ENCODE peak calls at places on chromosomes 4 and X, in six cellular contexts. O is GM13977; I is CD4-positive, alpha-beta T cell; A is ovary; P is HFF-Myc; Q is HFFc6. K is an unnamed sample.

GRCh38 chrX:48540015-48540350 is 469 bp downstream of the TBC1D25 start:
- DNase-seq in O (peak), I (peak), A (no peak), P (no peak), Q (peak), K (peak)

GRCh38 chr4:181219783-181220416 is 1023.3 kb upstream of the TENM3 start:
- DNase-seq in O (no peak), I (no peak), A (no peak), P (no peak), Q (no peak), K (peak)

GRCh38 chr4:2042207-2042946 is 16.8 kb upstream of the NAT8L start:
- DNase-seq in O (peak), I (no peak), A (no peak), P (no peak), Q (no peak), K (no peak)

GRCh38 chr4:127631420-127631819 is 1.3 kb upstream of the INTU start:
- DNase-seq in O (no peak), I (no peak), A (no peak), P (no peak), Q (no peak), K (peak)

GRCh38 chrX:43655151-43655676 is 885 bp upstream of the MAOA start:
- DNase-seq in O (no peak), I (no peak), A (peak), P (no peak), Q (no peak), K (peak)

GRCh38 chr4:158914178-158914577 is 145.4 kb downstream of the FNIP2 start:
- DNase-seq in O (no peak), I (no peak), A (no peak), P (no peak), Q (peak), K (peak)

GRCh38 chrX:133185938-133186337 is 32.2 kb downstream of the TFDP3 start:
- DNase-seq in O (no peak), I (no peak), A (no peak), P (no peak), Q (no peak), K (peak)

GRCh38 chr4:114535725-114536124 is 62.9 kb upstream of the UGT8 start:
- DNase-seq in O (no peak), I (no peak), A (no peak), P (no peak), Q (no peak), K (no peak)

GRCh38 chr4:127586922-127587571 is 45.7 kb upstream of the INTU start:
- DNase-seq in O (peak), I (no peak), A (no peak), P (peak), Q (peak), K (peak)

GRCh38 chrX:74521961-74522833 is 92.2 kb downstream of the RLIM start:
- DNase-seq in O (no peak), I (no peak), A (peak), P (peak), Q (peak), K (no peak)

GRCh38 chr4:7761720-7762119 is 177.9 kb downstream of the AFAP1 start:
- DNase-seq in O (peak), I (peak), A (peak), P (no peak), Q (no peak), K (peak)

GRCh38 chrX:65924938-65925507 is 114.9 kb downstream of the VSIG4 start:
- DNase-seq in O (no peak), I (no peak), A (no peak), P (no peak), Q (no peak), K (no peak)

GRCh38 chr4:149280886-149281285 is 534.8 kb downstream of the IQCM start:
- DNase-seq in O (no peak), I (no peak), A (no peak), P (no peak), Q (no peak), K (no peak)

GRCh38 chr4:152118108-152118507 is 357.3 kb upstream of the GATB start:
- DNase-seq in O (no peak), I (no peak), A (no peak), P (no peak), Q (no peak), K (no peak)

GRCh38 chr4:136927172-136927571 is 605.1 kb downstream of the PCDH18 start:
- DNase-seq in O (no peak), I (no peak), A (no peak), P (no peak), Q (no peak), K (peak)

GRCh38 chrX:3362956-3363355 is 16.5 kb upstream of the MXRA5 start:
- DNase-seq in O (no peak), I (no peak), A (no peak), P (no peak), Q (no peak), K (peak)

GRCh38 chrX:65596270-65596669 is 61.7 kb upstream of the LAS1L start:
- DNase-seq in O (peak), I (peak), A (peak), P (no peak), Q (peak), K (peak)

GRCh38 chrX:68920541-68920940 is 91.7 kb downstream of the EFNB1 start:
- DNase-seq in O (no peak), I (no peak), A (peak), P (no peak), Q (no peak), K (no peak)

GRCh38 chr4:163679189-163679588 is 184.7 kb downstream of the TMA16 start:
- DNase-seq in O (no peak), I (no peak), A (no peak), P (no peak), Q (peak), K (peak)

GRCh38 chrX:21487832-21488231 is 113.6 kb downstream of the CNKSR2 start:
- DNase-seq in O (no peak), I (no peak), A (no peak), P (no peak), Q (no peak), K (peak)

GRCh38 chr4:52825311-52826090 is 36.6 kb upstream of the RASL11B start:
- DNase-seq in O (no peak), I (no peak), A (peak), P (no peak), Q (peak), K (no peak)

GRCh38 chrX:122422547-122422946 is 761.5 kb upstream of the GRIA3 start:
- DNase-seq in O (no peak), I (no peak), A (no peak), P (no peak), Q (no peak), K (no peak)

GRCh38 chr4:185958094-185958493 is 110.9 kb upstream of the TLR3 start:
- DNase-seq in O (no peak), I (no peak), A (no peak), P (no peak), Q (no peak), K (no peak)

GRCh38 chrX:15236146-15236545 is 33.7 kb downstream of the ASB9 start:
- DNase-seq in O (no peak), I (no peak), A (no peak), P (no peak), Q (no peak), K (no peak)

GRCh38 chr4:66959207-66959606 is 586.1 kb downstream of the CENPC start:
- DNase-seq in O (no peak), I (no peak), A (no peak), P (no peak), Q (no peak), K (no peak)

GRCh38 chr4:14653338-14653737 is 348.9 kb upstream of the CPEB2 start:
- DNase-seq in O (no peak), I (no peak), A (no peak), P (no peak), Q (no peak), K (peak)

GRCh38 chrX:65502618-65503017 is 32.0 kb downstream of the LAS1L start:
- DNase-seq in O (no peak), I (no peak), A (no peak), P (no peak), Q (no peak), K (peak)

GRCh38 chr4:113499696-113500095 is 261.8 kb downstream of the CAMK2D start:
- DNase-seq in O (no peak), I (no peak), A (no peak), P (peak), Q (peak), K (peak)

GRCh38 chrX:44431206-44431605 is 87.7 kb upstream of the EFHC2 start:
- DNase-seq in O (no peak), I (no peak), A (no peak), P (no peak), Q (no peak), K (peak)

GRCh38 chr4:5866841-5867782 is 25.8 kb downstream of the CRMP1 start:
- DNase-seq in O (no peak), I (no peak), A (no peak), P (no peak), Q (no peak), K (no peak)

GRCh38 chr4:116016201-116016600 is 902.8 kb upstream of the NDST4 start:
- DNase-seq in O (no peak), I (no peak), A (no peak), P (no peak), Q (no peak), K (peak)

GRCh38 chr4:144583658-144584057 is 62.3 kb upstream of the HHIP start:
- DNase-seq in O (no peak), I (no peak), A (no peak), P (no peak), Q (no peak), K (peak)

GRCh38 chr4:85860066-85860465 is 385.1 kb downstream of the ARHGAP24 start:
- DNase-seq in O (no peak), I (no peak), A (no peak), P (no peak), Q (peak), K (peak)

GRCh38 chr4:6802626-6803025 is 20.1 kb downstream of the KIAA0232 start:
- DNase-seq in O (no peak), I (no peak), A (no peak), P (no peak), Q (no peak), K (no peak)

GRCh38 chrX:6456196-6456595 is 78.7 kb downstream of the VCX3A start:
- DNase-seq in O (no peak), I (no peak), A (no peak), P (no peak), Q (no peak), K (no peak)

GRCh38 chr4:172650758-172651495 is 517.7 kb upstream of the GALNT7 start:
- DNase-seq in O (no peak), I (no peak), A (no peak), P (no peak), Q (no peak), K (no peak)

GRCh38 chr4:53551963-53552362 is 39.3 kb downstream of the LNX1 start:
- DNase-seq in O (no peak), I (no peak), A (no peak), P (no peak), Q (no peak), K (no peak)

GRCh38 chr4:3800351-3800750 is 34.2 kb downstream of the ADRA2C start:
- DNase-seq in O (no peak), I (no peak), A (no peak), P (no peak), Q (no peak), K (no peak)

GRCh38 chr4:40686081-40686913 is 56.6 kb upstream of the RBM47 start:
- DNase-seq in O (no peak), I (no peak), A (no peak), P (no peak), Q (no peak), K (no peak)

GRCh38 chr4:128177376-128177959 is 110.1 kb downstream of the PGRMC2 start:
- DNase-seq in O (no peak), I (no peak), A (no peak), P (no peak), Q (no peak), K (no peak)

GRCh38 chr4:169010125-169011023 is at the start of gene CBR4:
- DNase-seq in O (peak), I (peak), A (peak), P (peak), Q (peak), K (peak)
- TF ChIP-seq CTCF in O (no peak), I (peak), A (peak), P (peak), Q (peak), K (peak)

GRCh38 chrX:28549839-28550238 is 37.4 kb upstream of the IL1RAPL1 start:
- DNase-seq in O (no peak), I (no peak), A (no peak), P (no peak), Q (no peak), K (no peak)

GRCh38 chrX:28552882-28553829 is 34.1 kb upstream of the IL1RAPL1 start:
- DNase-seq in O (no peak), I (no peak), A (no peak), P (no peak), Q (no peak), K (no peak)

GRCh38 chrX:28552322-28552721 is 34.9 kb upstream of the IL1RAPL1 start:
- DNase-seq in O (no peak), I (no peak), A (no peak), P (no peak), Q (no peak), K (peak)

GRCh38 chrX:28550331-28550872 is 36.8 kb upstream of the IL1RAPL1 start:
- DNase-seq in O (no peak), I (no peak), A (no peak), P (no peak), Q (no peak), K (no peak)
- TF ChIP-seq CTCF in O (no peak), I (no peak), A (no peak), P (no peak), Q (no peak), K (no peak)

GRCh38 chr4:90027565-90027964 is 99.6 kb upstream of the CCSER1 start:
- DNase-seq in O (peak), I (no peak), A (no peak), P (no peak), Q (no peak), K (no peak)

GRCh38 chr4:90028460-90028859 is 98.7 kb upstream of the CCSER1 start:
- DNase-seq in O (no peak), I (no peak), A (no peak), P (no peak), Q (no peak), K (no peak)

GRCh38 chr4:90025248-90025647 is 101.9 kb upstream of the CCSER1 start:
- DNase-seq in O (no peak), I (no peak), A (no peak), P (no peak), Q (no peak), K (peak)

GRCh38 chr4:90030202-90030601 is 97.0 kb upstream of the CCSER1 start:
- DNase-seq in O (no peak), I (no peak), A (no peak), P (no peak), Q (no peak), K (no peak)

DNA sequence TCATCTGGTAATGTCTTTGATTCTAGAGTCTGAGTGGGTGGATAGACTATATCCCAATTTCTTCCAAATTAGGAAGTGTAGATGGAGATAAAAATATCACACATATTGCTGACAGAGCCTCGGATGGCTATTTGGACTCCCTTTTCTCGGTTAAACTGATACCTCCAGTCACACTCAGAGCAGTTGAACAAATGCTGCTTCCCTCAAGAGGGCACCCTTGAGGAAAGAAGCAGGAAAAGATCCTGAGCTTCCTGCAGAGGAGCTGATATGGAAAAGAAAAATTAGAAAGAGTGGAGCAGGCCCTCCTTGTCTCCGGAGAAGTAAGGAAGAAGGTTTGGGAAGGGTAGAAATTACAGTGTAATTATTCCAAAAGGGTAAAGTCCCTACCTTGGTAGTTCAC is 96.2 kb upstream of the CCSER1 start:
- DNase-seq in O (no peak), I (no peak), A (no peak), P (no peak), Q (no peak), K (peak)
- TF ChIP-seq CTCF in O (no peak), I (no peak), A (no peak), P (no peak), Q (no peak), K (no peak)

GRCh38 chr4:953574-953915 is 19.8 kb downstream of the DGKQ start:
- DNase-seq in O (no peak), I (no peak), A (no peak), P (no peak), Q (no peak), K (no peak)
- TF ChIP-seq CTCF in O (no peak), I (no peak), A (no peak), P (no peak), Q (no peak), K (no peak)

DNA sequence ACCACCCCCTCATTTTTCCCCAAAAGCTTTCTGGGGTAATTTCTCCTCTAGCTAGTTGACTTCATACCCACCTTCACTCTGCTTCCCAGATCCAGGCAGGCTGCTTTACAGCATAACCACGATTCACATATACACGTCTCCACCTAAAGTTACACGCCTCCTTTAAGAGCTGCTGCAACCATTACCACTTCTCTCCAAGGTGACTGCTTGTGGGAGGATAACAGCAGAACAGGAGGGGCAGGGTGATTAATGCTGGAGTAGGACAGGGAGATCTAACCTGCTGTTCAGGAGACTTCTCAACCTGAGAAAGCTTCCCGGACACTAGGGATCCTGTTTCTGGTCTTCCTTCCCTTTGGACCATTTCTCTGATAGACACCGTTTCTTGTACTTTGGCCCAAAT is 77.4 kb downstream of the MGST2 start:
- DNase-seq in O (no peak), I (no peak), A (no peak), P (no peak), Q (no peak), K (no peak)
- TF ChIP-seq CTCF in O (no peak), I (no peak), A (no peak), P (no peak), Q (no peak), K (no peak)

GRCh38 chr4:71833175-71833900 is 49.5 kb upstream of the GC start:
- DNase-seq in O (no peak), I (no peak), A (no peak), P (no peak), Q (no peak), K (peak)

GRCh38 chr4:71832049-71832448 is 48.2 kb upstream of the GC start:
- DNase-seq in O (no peak), I (no peak), A (no peak), P (no peak), Q (no peak), K (no peak)

GRCh38 chr4:71830497-71831178 is 46.8 kb upstream of the GC start:
- DNase-seq in O (no peak), I (no peak), A (no peak), P (no peak), Q (no peak), K (no peak)

GRCh38 chr4:71827811-71828210 is 43.9 kb upstream of the GC start:
- DNase-seq in O (no peak), I (no peak), A (no peak), P (no peak), Q (no peak), K (no peak)

GRCh38 chr4:71828450-71828849 is 44.6 kb upstream of the GC start:
- DNase-seq in O (no peak), I (no peak), A (no peak), P (no peak), Q (no peak), K (no peak)
- TF ChIP-seq CTCF in O (no peak), I (no peak), A (no peak), P (no peak), Q (no peak), K (no peak)